ENCODE peak calls at places on chromosomes 1 and 21, in five cellular contexts. F, I, M, G and A are unnamed samples.

GRCh38 chr1:21590906-21591301 is 78.3 kb downstream of the RAP1GAP start:
- DNase-seq in M (no peak), G (no peak), F (no peak), I (no peak), A (no peak)

GRCh38 chr21:30446969-30447368 is 6.9 kb downstream of the KRTAP15-1 start:
- DNase-seq in I (no peak), M (no peak), F (no peak), G (no peak), A (no peak)

GRCh38 chr1:110605446-110605845 is 712 bp downstream of the KCNA2 start:
- DNase-seq in G (no peak), F (no peak), I (no peak), M (no peak), A (no peak)

GRCh38 chr1:43766086-43766784 is 58.9 kb downstream of the ST3GAL3 start:
- DNase-seq in G (no peak), M (no peak), I (no peak), F (no peak), A (no peak)

GRCh38 chr1:24302209-24302611 is 16.9 kb upstream of the GRHL3 start:
- DNase-seq in F (no peak), M (no peak), G (no peak), I (no peak), A (no peak)

GRCh38 chr1:185144233-185144632 is 12.5 kb downstream of the TRMT1L start:
- DNase-seq in M (no peak), F (no peak), I (no peak), G (no peak), A (no peak)

GRCh38 chr1:87367549-87367948 is 38.9 kb downstream of the LMO4 start:
- DNase-seq in I (no peak), G (no peak), F (no peak), M (no peak), A (no peak)

GRCh38 chr1:53656062-53656915 is 82.7 kb downstream of the GLIS1 start:
- DNase-seq in M (no peak), F (no peak), G (peak), I (no peak), A (no peak)

GRCh38 chr1:31335007-31335406 is 37.9 kb downstream of the FABP3 start:
- DNase-seq in F (peak), G (peak), M (peak), I (no peak), A (peak)

GRCh38 chr1:202802998-202803932 is 5.0 kb downstream of the KDM5B start:
- DNase-seq in G (no peak), M (no peak), I (no peak), F (peak), A (no peak)

DNA sequence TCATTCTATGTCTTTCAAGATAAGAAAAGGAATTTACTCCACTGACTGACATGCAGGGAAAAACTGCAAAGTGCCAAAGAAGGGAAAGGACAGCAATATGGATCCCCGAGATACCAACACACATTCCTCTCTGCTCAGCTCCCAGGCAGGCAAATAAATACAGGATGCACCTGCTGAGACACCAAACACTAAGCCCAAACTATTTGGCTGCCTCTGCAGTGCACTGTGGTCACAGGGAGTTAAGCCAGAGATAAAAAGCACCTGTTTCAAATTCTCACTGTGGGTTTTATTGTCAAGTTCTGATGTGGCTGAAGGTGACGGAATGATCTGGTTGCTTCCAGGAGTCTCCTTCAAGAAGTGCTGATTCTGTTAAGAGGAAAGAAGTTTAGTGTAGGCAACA is 17.7 kb downstream of the TEX38 start:
- DNase-seq in F (no peak), G (no peak), M (no peak), I (no peak), A (no peak)
- TF ChIP-seq ZBTB33 in F (no peak), G (no peak), M (no peak), I (no peak), A (no peak)

GRCh38 chr1:54815086-54815876 is 14.2 kb upstream of the TTC22 start:
- DNase-seq in G (no peak), F (no peak), M (no peak), I (no peak), A (no peak)

GRCh38 chr1:54816951-54817350 is 15.8 kb upstream of the TTC22 start:
- DNase-seq in M (no peak), F (no peak), G (no peak), I (no peak), A (no peak)

GRCh38 chr1:54814148-54814498 is 13.0 kb upstream of the TTC22 start:
- DNase-seq in F (no peak), G (no peak), I (no peak), M (no peak), A (no peak)

GRCh38 chr1:54814571-54814970 is 13.4 kb upstream of the TTC22 start:
- DNase-seq in F (no peak), G (no peak), I (no peak), M (no peak), A (no peak)

GRCh38 chr1:54816130-54816529 is 15.0 kb upstream of the TTC22 start:
- DNase-seq in G (no peak), I (no peak), F (no peak), M (no peak), A (no peak)
- TF ChIP-seq ZBTB33 in G (no peak), I (no peak), F (no peak), M (no peak), A (no peak)

GRCh38 chr21:42669069-42669468 is 15.6 kb downstream of the PDE9A start:
- DNase-seq in I (no peak), G (no peak), F (no peak), M (peak), A (no peak)

GRCh38 chr21:42671778-42672593 is 18.6 kb downstream of the PDE9A start:
- DNase-seq in M (peak), F (no peak), I (no peak), G (no peak), A (no peak)

GRCh38 chr21:42672699-42673458 is 19.5 kb downstream of the PDE9A start:
- DNase-seq in M (no peak), F (no peak), I (no peak), G (no peak), A (no peak)

GRCh38 chr21:42670058-42670830 is 16.8 kb downstream of the PDE9A start:
- DNase-seq in F (no peak), G (no peak), I (no peak), M (no peak), A (no peak)

DNA sequence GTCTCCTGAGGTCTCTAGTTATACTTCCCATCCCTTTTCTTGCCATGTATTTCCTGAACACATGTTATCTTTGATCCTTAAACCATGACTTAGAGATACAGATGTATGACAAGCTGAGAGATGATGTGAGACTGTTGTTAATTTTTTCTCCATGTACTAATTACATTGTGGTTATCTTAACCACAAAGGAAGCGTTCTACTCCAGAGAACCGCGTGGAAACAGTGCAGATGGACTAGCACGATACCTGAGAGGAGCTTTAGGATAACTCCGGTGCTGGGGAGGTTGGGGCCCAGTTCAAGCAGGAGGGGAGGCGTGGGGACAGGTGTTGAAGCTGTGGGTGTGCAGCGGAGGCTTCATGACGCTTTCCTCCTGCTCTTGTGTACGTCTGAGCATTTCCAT is 17.5 kb downstream of the PDE9A start:
- DNase-seq in F (no peak), I (no peak), G (no peak), M (no peak), A (no peak)
- TF ChIP-seq ZBTB33 in F (no peak), I (no peak), G (no peak), M (no peak), A (no peak)

GRCh38 chr21:43758811-43759210 is 17.3 kb downstream of the CSTB start:
- DNase-seq in F (no peak), G (no peak), M (no peak), I (no peak), A (no peak)

GRCh38 chr21:43759651-43760050 is 16.5 kb downstream of the CSTB start:
- DNase-seq in G (no peak), M (no peak), F (no peak), I (no peak), A (no peak)

GRCh38 chr21:43758132-43758619 is 17.9 kb downstream of the CSTB start:
- DNase-seq in I (no peak), G (no peak), M (no peak), F (no peak), A (no peak)

GRCh38 chr21:43755820-43756594 is 20.1 kb downstream of the CSTB start:
- DNase-seq in M (no peak), G (no peak), F (no peak), I (no peak), A (no peak)

GRCh38 chr21:43757601-43758000 is 18.5 kb downstream of the CSTB start:
- DNase-seq in M (no peak), G (no peak), F (no peak), I (no peak), A (no peak)
- TF ChIP-seq ZBTB33 in M (no peak), G (no peak), F (no peak), I (peak), A (no peak)

DNA sequence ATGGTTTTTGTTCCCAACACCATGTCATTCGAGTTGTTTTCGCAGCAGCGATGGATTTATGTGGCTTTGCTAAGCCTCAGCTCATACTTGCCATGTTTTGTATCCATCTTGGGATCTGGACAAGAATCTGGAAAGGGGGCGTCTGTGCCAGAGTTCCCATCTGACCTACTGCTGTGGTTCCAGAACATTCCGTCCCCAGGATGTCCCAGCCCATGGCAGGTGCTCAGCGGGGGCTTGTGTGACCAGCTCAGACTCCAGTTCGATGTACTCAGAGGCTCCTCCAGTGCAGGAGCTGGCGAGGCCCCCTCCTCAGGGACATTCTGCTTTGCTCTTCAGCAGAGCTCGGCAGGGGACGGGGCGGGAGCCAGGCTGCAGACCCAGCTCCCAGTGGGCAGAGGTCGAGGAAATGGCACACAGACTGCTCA is 24.0 kb upstream of the ADARB1 start:
- DNase-seq in G (no peak), F (no peak), I (no peak), M (no peak), A (no peak)
- TF ChIP-seq ZBTB33 in G (no peak), F (no peak), I (no peak), M (no peak), A (no peak)

GRCh38 chr1:169653873-169654272 is 23.9 kb upstream of the SELP start:
- DNase-seq in F (no peak), I (no peak), G (no peak), M (no peak), A (no peak)
- TF ChIP-seq ZBTB33 in F (no peak), I (no peak), G (no peak), M (no peak), A (no peak)

GRCh38 chr1:183043872-183044859 is 20.9 kb downstream of the LAMC1 start:
- DNase-seq in F (no peak), I (no peak), M (peak), G (no peak), A (no peak)
- TF ChIP-seq ZBTB33 in F (no peak), I (no peak), M (no peak), G (no peak), A (no peak)

DNA sequence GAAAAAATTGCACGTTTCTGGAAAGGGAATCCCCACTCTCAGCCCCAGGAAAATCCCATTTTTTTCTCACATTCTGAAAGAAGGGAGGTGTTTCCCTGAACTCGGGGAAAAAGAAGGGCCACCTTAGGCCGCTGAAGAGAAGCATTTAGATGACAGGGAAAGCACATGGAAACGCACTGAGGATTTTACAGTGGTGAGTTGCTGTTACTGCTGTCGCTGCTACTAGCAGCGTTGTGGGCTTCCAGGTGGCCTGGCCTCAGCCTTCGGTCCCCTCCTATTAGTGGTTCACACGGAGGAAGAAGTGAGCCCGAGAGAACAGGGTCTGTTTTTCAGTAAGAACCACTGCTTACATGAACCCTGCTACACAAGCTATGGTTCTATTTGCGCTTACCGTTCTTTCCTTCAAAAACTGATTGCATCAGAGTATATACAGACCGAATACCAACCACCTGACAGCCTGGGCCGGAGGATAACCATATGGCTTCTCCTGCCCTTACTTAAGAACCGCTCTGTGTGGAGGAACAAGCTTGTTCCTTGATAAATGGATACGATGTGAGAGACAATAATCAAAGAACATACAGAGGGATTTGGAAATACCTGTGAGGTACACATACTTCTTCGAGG is 986 bp upstream of the KCNT2 start:
- DNase-seq in M (peak), F (no peak), I (no peak), G (peak), A (no peak)
- TF ChIP-seq ZBTB33 in M (no peak), F (no peak), I (peak), G (no peak), A (no peak)

GRCh38 chr1:1432566-1432950 is 2.9 kb upstream of the VWA1 start:
- DNase-seq in F (no peak), M (no peak), G (peak), I (no peak), A (no peak)

GRCh38 chr1:1431006-1431844 is 4.3 kb upstream of the VWA1 start:
- DNase-seq in I (peak), F (no peak), G (no peak), M (peak), A (no peak)

GRCh38 chr1:1430114-1430982 is 5.1 kb upstream of the VWA1 start:
- DNase-seq in F (no peak), G (peak), I (no peak), M (peak), A (no peak)

GRCh38 chr1:1432951-1433803 is 2.3 kb upstream of the VWA1 start:
- DNase-seq in M (peak), F (no peak), G (peak), I (peak), A (no peak)

GRCh38 chr1:1431845-1432565 is 3.5 kb upstream of the VWA1 start:
- DNase-seq in M (peak), G (peak), I (peak), F (no peak), A (no peak)
- TF ChIP-seq ZBTB33 in M (no peak), G (no peak), I (no peak), F (no peak), A (no peak)

GRCh38 chr1:62436039-62436465 is 797 bp upstream of the USP1 start:
- DNase-seq in M (no peak), F (no peak), G (no peak), I (no peak), A (no peak)

GRCh38 chr1:62436466-62437272 is at the start of gene USP1:
- DNase-seq in I (peak), G (peak), F (peak), M (peak), A (peak)

GRCh38 chr1:62435231-62436038 is 1.4 kb upstream of the USP1 start:
- DNase-seq in I (no peak), M (no peak), G (no peak), F (peak), A (no peak)

GRCh38 chr1:62438163-62438562 is 1.3 kb downstream of the USP1 start:
- DNase-seq in M (no peak), F (no peak), I (no peak), G (no peak), A (no peak)

GRCh38 chr1:62437273-62437945 is 560 bp downstream of the USP1 start:
- DNase-seq in F (no peak), G (no peak), M (no peak), I (no peak), A (no peak)
- TF ChIP-seq ZBTB33 in F (no peak), G (no peak), M (no peak), I (no peak), A (no peak)